ENCODE peak calls at places on chromosomes 7 and 10, in five cellular contexts. One of them, this sample, is unnamed.

GRCh38 chr10:78852447-78852846 is 216.3 kb upstream of the ZMIZ1 start:
- DNase-seq in prostate gland: no peak
- DNase-seq in AG09309: no peak
- DNase-seq in left ventricle myocardium superior: no peak
- DNase-seq in upper lobe of right lung: no peak
- DNase-seq in this sample: no peak

GRCh38 chr7:14747701-14748100 is 154.8 kb downstream of the DGKB start:
- DNase-seq in upper lobe of right lung: no peak
- DNase-seq in AG09309: no peak
- DNase-seq in prostate gland: no peak
- DNase-seq in left ventricle myocardium superior: no peak
- DNase-seq in this sample: no peak

GRCh38 chr7:1188720-1189294 is 28.8 kb upstream of the ZFAND2A start:
- DNase-seq in left ventricle myocardium superior: no peak
- DNase-seq in upper lobe of right lung: no peak
- DNase-seq in AG09309: no peak
- DNase-seq in prostate gland: no peak
- DNase-seq in this sample: no peak

GRCh38 chr10:104492349-104492940 is 138.8 kb downstream of the CFAP58 start:
- DNase-seq in AG09309: peak
- DNase-seq in left ventricle myocardium superior: peak
- DNase-seq in prostate gland: peak
- DNase-seq in upper lobe of right lung: no peak
- DNase-seq in this sample: no peak

GRCh38 chr7:130154131-130154500 is 51.1 kb downstream of the TMEM209 start:
- DNase-seq in left ventricle myocardium superior: no peak
- DNase-seq in AG09309: no peak
- DNase-seq in prostate gland: no peak
- DNase-seq in upper lobe of right lung: peak
- DNase-seq in this sample: no peak

GRCh38 chr10:5956146-5956914 is 21.0 kb downstream of the IL15RA start:
- DNase-seq in prostate gland: no peak
- DNase-seq in AG09309: no peak
- DNase-seq in left ventricle myocardium superior: no peak
- DNase-seq in upper lobe of right lung: peak
- DNase-seq in this sample: no peak

GRCh38 chr7:101553771-101554445 is 75.2 kb downstream of the MYL10 start:
- DNase-seq in left ventricle myocardium superior: no peak
- DNase-seq in prostate gland: no peak
- DNase-seq in upper lobe of right lung: peak
- DNase-seq in AG09309: no peak
- DNase-seq in this sample: no peak

GRCh38 chr7:47253650-47254080 is 328.2 kb downstream of the TNS3 start:
- DNase-seq in left ventricle myocardium superior: peak
- DNase-seq in prostate gland: no peak
- DNase-seq in upper lobe of right lung: no peak
- DNase-seq in AG09309: peak
- DNase-seq in this sample: no peak

GRCh38 chr7:24883632-24884013 is 96.4 kb downstream of the OSBPL3 start:
- DNase-seq in AG09309: no peak
- DNase-seq in prostate gland: no peak
- DNase-seq in left ventricle myocardium superior: no peak
- DNase-seq in upper lobe of right lung: no peak
- DNase-seq in this sample: no peak

GRCh38 chr7:15503603-15504280 is 58.1 kb downstream of the AGMO start:
- DNase-seq in prostate gland: no peak
- DNase-seq in upper lobe of right lung: no peak
- DNase-seq in AG09309: no peak
- DNase-seq in left ventricle myocardium superior: no peak
- DNase-seq in this sample: no peak

GRCh38 chr10:35007858-35008301 is 82.3 kb downstream of the CUL2 start:
- DNase-seq in upper lobe of right lung: no peak
- DNase-seq in AG09309: no peak
- DNase-seq in prostate gland: no peak
- DNase-seq in left ventricle myocardium superior: no peak
- DNase-seq in this sample: no peak

GRCh38 chr7:21887353-21887752 is 58.3 kb downstream of the CDCA7L start:
- DNase-seq in upper lobe of right lung: no peak
- DNase-seq in AG09309: no peak
- DNase-seq in left ventricle myocardium superior: no peak
- DNase-seq in prostate gland: no peak
- DNase-seq in this sample: no peak

GRCh38 chr10:3668276-3668960 is 116.6 kb downstream of the KLF6 start:
- DNase-seq in left ventricle myocardium superior: peak
- DNase-seq in prostate gland: peak
- DNase-seq in AG09309: peak
- DNase-seq in upper lobe of right lung: peak
- DNase-seq in this sample: peak

GRCh38 chr10:52213511-52213831 is 100.6 kb upstream of the DKK1 start:
- DNase-seq in AG09309: no peak
- DNase-seq in upper lobe of right lung: no peak
- DNase-seq in prostate gland: no peak
- DNase-seq in left ventricle myocardium superior: no peak
- DNase-seq in this sample: no peak

GRCh38 chr10:44292390-44293002 is 92.4 kb downstream of the CXCL12 start:
- DNase-seq in prostate gland: no peak
- DNase-seq in AG09309: no peak
- DNase-seq in upper lobe of right lung: no peak
- DNase-seq in left ventricle myocardium superior: no peak
- DNase-seq in this sample: no peak

GRCh38 chr7:98286701-98287485 is 5.4 kb downstream of the BRI3 start:
- DNase-seq in upper lobe of right lung: peak
- DNase-seq in prostate gland: no peak
- DNase-seq in AG09309: no peak
- DNase-seq in left ventricle myocardium superior: peak
- DNase-seq in this sample: peak

GRCh38 chr7:7971308-7972040 is 2.9 kb downstream of the GLCCI1 start:
- DNase-seq in upper lobe of right lung: no peak
- DNase-seq in left ventricle myocardium superior: no peak
- DNase-seq in prostate gland: no peak
- DNase-seq in AG09309: no peak
- DNase-seq in this sample: no peak

GRCh38 chr7:146961617-146962016 is 845.0 kb downstream of the CNTNAP2 start:
- DNase-seq in left ventricle myocardium superior: no peak
- DNase-seq in prostate gland: no peak
- DNase-seq in AG09309: peak
- DNase-seq in upper lobe of right lung: no peak
- DNase-seq in this sample: no peak

GRCh38 chr10:128927821-128928220 is 539.2 kb upstream of the MGMT start:
- DNase-seq in upper lobe of right lung: no peak
- DNase-seq in left ventricle myocardium superior: peak
- DNase-seq in AG09309: no peak
- DNase-seq in prostate gland: no peak
- DNase-seq in this sample: no peak

GRCh38 chr7:43650457-43651052 is 67.6 kb downstream of the STK17A start:
- DNase-seq in prostate gland: no peak
- DNase-seq in AG09309: peak
- DNase-seq in left ventricle myocardium superior: no peak
- DNase-seq in upper lobe of right lung: no peak
- DNase-seq in this sample: no peak

GRCh38 chr7:101240226-101241014 is 2.8 kb upstream of the CLDN15 start:
- DNase-seq in AG09309: no peak
- DNase-seq in prostate gland: no peak
- DNase-seq in left ventricle myocardium superior: no peak
- DNase-seq in upper lobe of right lung: no peak
- DNase-seq in this sample: no peak

GRCh38 chr10:109902992-109903947 is 20.0 kb downstream of the XPNPEP1 start:
- DNase-seq in left ventricle myocardium superior: no peak
- DNase-seq in upper lobe of right lung: no peak
- DNase-seq in AG09309: no peak
- DNase-seq in prostate gland: peak
- DNase-seq in this sample: no peak

GRCh38 chr7:151251328-151251925 is 2.9 kb upstream of the SMARCD3 start:
- DNase-seq in upper lobe of right lung: peak
- DNase-seq in AG09309: no peak
- DNase-seq in left ventricle myocardium superior: peak
- DNase-seq in prostate gland: no peak
- DNase-seq in this sample: peak

GRCh38 chr10:75717126-75717916 is 285.9 kb downstream of the LRMDA start:
- DNase-seq in upper lobe of right lung: no peak
- DNase-seq in prostate gland: no peak
- DNase-seq in AG09309: no peak
- DNase-seq in left ventricle myocardium superior: no peak
- DNase-seq in this sample: no peak

This sample was measured in stomach.